ENCODE peak calls at places on chromosomes 16 and 17, in six cellular contexts. I is adrenal gland, E is fibroblast of lung, L is AG09309, O is endothelial cell of umbilical vein, D is Peyer's patch. Y is an unnamed sample.

GRCh38 chr17:47694018-47694817 is at the start of gene TBKBP1:
- DNase-seq in I (peak; percentile 40), E (peak; percentile 49), L (no peak), O (peak; percentile 50), D (peak; percentile 43), Y (no peak)

GRCh38 chr16:69283851-69284250 is 27.3 kb upstream of the VPS4A start:
- DNase-seq in I (no peak), E (no peak), L (no peak), O (no peak), D (no peak), Y (no peak)

GRCh38 chr16:17845031-17845430 is 374.3 kb upstream of the XYLT1 start:
- DNase-seq in I (no peak), E (no peak), L (no peak), O (no peak), D (no peak), Y (no peak)

GRCh38 chr16:79261944-79262552 is 338.5 kb downstream of the MAF start:
- DNase-seq in I (no peak), E (no peak), L (no peak), O (no peak), D (no peak), Y (no peak)

GRCh38 chr16:17273142-17273561 is 197.6 kb downstream of the XYLT1 start:
- DNase-seq in I (peak; percentile 70), E (peak; percentile 96), L (peak; percentile 83), O (no peak), D (no peak), Y (no peak)

GRCh38 chr16:68779891-68780290 is 42.8 kb downstream of the CDH1 start:
- DNase-seq in I (no peak), E (no peak), L (no peak), O (no peak), D (no peak), Y (no peak)

GRCh38 chr16:67082891-67083290 is 26.9 kb upstream of the PHAF1 start:
- DNase-seq in I (no peak), E (peak; percentile 39), L (no peak), O (no peak), D (no peak), Y (no peak)

GRCh38 chr16:66324785-66325184 is 41.7 kb upstream of the CDH5 start:
- DNase-seq in I (no peak), E (peak; percentile 27), L (no peak), O (peak; percentile 16), D (no peak), Y (no peak)

GRCh38 chr16:67449739-67450138 is 18.8 kb downstream of the HSD11B2 start:
- DNase-seq in I (peak; percentile 69), E (no peak), L (no peak), O (no peak), D (no peak), Y (no peak)

GRCh38 chr17:49741009-49741691 is 22.8 kb downstream of the FAM117A start:
- DNase-seq in I (no peak), E (peak; percentile 33), L (no peak), O (no peak), D (no peak), Y (no peak)

GRCh38 chr17:38873646-38874380 is 4.0 kb downstream of the LASP1 start:
- DNase-seq in I (no peak), E (no peak), L (no peak), O (no peak), D (no peak), Y (no peak)

GRCh38 chr16:17138801-17139200 is 332.0 kb downstream of the XYLT1 start:
- DNase-seq in I (no peak), E (peak; percentile 17), L (no peak), O (no peak), D (no peak), Y (no peak)

GRCh38 chr16:54446639-54447038 is 160.1 kb upstream of the IRX3 start:
- DNase-seq in I (peak; percentile 68), E (peak; percentile 96), L (peak; percentile 83), O (no peak), D (no peak), Y (no peak)

GRCh38 chr16:5768445-5768844 is 670.9 kb upstream of the EEF2KMT start:
- DNase-seq in I (no peak), E (no peak), L (no peak), O (no peak), D (no peak), Y (no peak)

GRCh38 chr17:75827291-75828050 is 16.7 kb downstream of the UNC13D start:
- DNase-seq in I (peak; percentile 76), E (peak; percentile 56), L (no peak), O (peak; percentile 82), D (peak; percentile 67), Y (no peak)

GRCh38 chr16:80466024-80466986 is 74.5 kb upstream of the DYNLRB2 start:
- DNase-seq in I (peak; percentile 66), E (peak; percentile 47), L (no peak), O (peak; percentile 39), D (peak; percentile 65), Y (peak; percentile 52)

GRCh38 chr16:56860226-56861020 is 4.6 kb upstream of the SLC12A3 start:
- DNase-seq in I (no peak), E (peak; percentile 12), L (no peak), O (no peak), D (peak; percentile 63), Y (peak; percentile 17)

DNA sequence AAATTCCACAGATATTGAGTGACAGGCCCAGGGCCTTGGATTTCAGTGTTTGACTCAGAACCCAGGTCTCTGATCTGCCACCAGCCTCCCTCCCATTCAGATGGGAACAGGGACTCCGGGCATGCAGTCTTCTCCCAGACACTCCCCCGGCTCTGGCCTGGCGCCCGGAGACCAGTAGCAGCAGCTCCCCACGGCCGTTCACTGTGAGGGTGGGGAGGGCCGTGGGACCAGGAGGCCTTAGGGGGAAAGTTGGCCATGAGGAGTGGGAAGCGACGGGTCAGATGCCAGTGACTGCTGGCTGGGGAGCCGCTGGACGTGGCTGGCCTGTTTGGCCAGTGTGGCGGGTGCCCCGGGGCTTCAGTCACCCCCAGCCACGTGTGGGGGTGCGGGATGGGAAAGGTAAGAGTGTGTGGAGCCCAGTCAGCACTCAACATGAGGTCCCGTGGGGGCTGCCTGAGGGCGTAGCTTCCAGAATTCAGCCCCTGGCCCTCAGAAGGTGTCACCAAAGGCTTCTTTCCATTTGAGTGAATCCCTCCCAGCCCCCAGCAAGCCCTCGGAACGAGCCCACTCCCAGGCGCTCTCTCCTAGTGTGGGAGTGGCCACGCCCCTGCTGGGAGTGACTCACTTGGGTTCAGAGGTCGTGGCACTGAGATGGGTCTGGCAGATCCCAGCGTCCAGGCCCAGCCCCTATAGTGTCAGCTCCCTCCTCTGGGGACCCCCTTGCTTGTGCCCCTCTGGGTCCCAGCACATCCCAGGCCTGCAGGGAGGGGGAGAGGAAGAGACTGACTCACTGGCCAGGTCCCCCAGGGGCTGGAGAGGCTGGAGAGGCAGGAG is 309.4 kb downstream of the SEC14L1 start:
- DNase-seq in I (peak; percentile 96), E (peak; percentile 57), L (no peak), O (no peak), D (peak; percentile 76), Y (no peak)
- H3K4me3 ChIP-seq in I (no peak overlapping the region), E (peak overlapping the region; percentile 52), L (no peak overlapping the region), O (no peak overlapping the region), D (peak overlapping the region; percentile 67), Y (peak overlapping the region; percentile 99)

DNA sequence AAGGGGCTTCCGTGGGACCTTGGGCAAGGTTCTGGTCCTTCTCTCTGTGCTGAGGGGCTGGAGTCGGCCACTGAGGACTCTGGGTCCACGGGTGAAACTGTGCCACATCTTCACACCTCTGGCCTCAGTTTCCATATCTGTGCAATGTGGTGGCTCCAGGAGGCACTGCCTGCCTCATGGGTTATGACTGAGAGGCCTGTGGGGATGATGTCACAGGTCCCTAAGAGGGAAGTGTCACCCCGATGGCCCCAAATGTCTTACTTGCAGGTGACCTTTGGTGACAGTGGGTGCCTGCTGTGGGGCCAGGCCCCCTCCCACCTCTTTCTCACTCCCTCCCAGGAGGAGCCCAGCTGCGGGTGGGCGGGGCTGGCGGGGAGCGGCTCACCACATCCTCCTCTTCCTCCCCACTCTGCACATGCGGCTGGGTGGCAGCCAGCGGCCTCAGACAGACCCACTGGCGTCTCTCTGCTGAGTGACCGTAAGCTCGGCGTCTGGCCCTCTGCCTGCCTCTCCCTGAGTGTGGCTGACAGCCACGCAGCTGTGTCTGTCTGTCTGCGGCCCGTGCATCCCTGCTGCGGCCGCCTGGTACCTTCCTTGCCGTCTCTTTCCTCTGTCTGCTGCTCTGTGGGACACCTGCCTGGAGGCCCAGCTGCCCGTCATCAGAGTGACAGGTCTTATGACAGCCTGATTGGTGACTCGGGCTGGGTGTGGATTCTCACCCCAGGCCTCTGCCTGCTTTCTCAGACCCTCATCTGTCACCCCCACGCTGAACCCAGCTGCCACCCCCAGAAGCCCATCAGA is at the start of gene IL21R:
- DNase-seq in I (peak; percentile 64), E (peak; percentile 80), L (peak; percentile 46), O (no peak), D (peak; percentile 87), Y (peak; percentile 89)
- H3K4me3 ChIP-seq in I (no peak within 1 kb of the TSS), E (no peak within 1 kb of the TSS), L (no peak within 1 kb of the TSS), O (no peak within 1 kb of the TSS), D (peak within 1 kb of the TSS; percentile 25), Y (peak within 1 kb of the TSS; percentile 78)

GRCh38 chr16:86772671-86773338 is 194.5 kb downstream of the FOXL1 start:
- DNase-seq in I (no peak), E (peak; percentile 97), L (no peak), O (no peak), D (no peak), Y (no peak)
- H3K4me3 ChIP-seq in I (no peak overlapping the region), E (no peak overlapping the region), L (no peak overlapping the region), O (no peak overlapping the region), D (no peak overlapping the region), Y (no peak overlapping the region)

GRCh38 chr17:2050871-2051387 is 4.0 kb upstream of the HIC1 start:
- DNase-seq in I (peak; percentile 57), E (peak; percentile 68), L (no peak), O (no peak), D (no peak), Y (no peak)

GRCh38 chr17:2050246-2050866 is 4.5 kb upstream of the HIC1 start:
- DNase-seq in I (peak; percentile 67), E (peak; percentile 42), L (no peak), O (peak; percentile 41), D (peak; percentile 63), Y (peak; percentile 58)

GRCh38 chr17:2047590-2047989 is 5.8 kb downstream of the OVCA2 start:
- DNase-seq in I (no peak), E (no peak), L (no peak), O (no peak), D (no peak), Y (no peak)

GRCh38 chr17:2049333-2050245 is 5.3 kb upstream of the HIC1 start:
- DNase-seq in I (peak; percentile 80), E (peak; percentile 76), L (no peak), O (peak; percentile 78), D (peak; percentile 81), Y (peak; percentile 93)

DNA sequence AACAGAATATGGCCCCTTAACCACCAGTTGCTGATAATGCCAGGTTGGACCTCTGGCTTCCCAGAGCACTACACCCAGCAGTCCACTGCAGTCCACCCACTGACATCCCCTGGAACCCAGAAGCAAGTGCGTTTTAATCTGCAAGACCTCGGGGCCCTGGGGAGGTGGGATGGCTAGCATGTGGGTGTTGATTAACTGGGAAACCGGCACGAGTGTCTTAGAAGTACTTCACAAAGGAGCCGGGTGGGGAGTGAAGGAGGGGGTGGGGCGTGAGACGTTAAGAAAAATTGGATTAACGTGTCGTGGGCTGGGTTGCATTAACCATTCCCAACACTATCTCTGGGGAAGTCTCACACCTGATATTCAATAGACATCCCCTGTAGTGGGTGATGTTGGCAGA is 6.1 kb upstream of the HIC1 start:
- DNase-seq in I (no peak), E (no peak), L (no peak), O (no peak), D (no peak), Y (no peak)
- H3K4me3 ChIP-seq in I (no peak overlapping the region), E (peak overlapping the region; percentile 66), L (peak overlapping the region; percentile 63), O (no peak overlapping the region), D (peak overlapping the region; percentile 75), Y (peak overlapping the region; percentile 73)

GRCh38 chr16:31141489-31142108 is 6.1 kb upstream of the PRSS8 start:
- DNase-seq in I (peak; percentile 82), E (peak; percentile 69), L (peak; percentile 41), O (no peak), D (no peak), Y (no peak)
- H3K4me3 ChIP-seq in I (no peak overlapping the region), E (peak overlapping the region; percentile 48), L (peak overlapping the region; percentile 17), O (no peak overlapping the region), D (peak overlapping the region; percentile 41), Y (peak overlapping the region; percentile 66)